ENCODE peak calls at places on chromosome 11, in nine cellular contexts. One of them, this sample, is unnamed.

GRCh38 chr11:103659138-103659734 is 377.2 kb upstream of the DDI1 start:
- DNase-seq in A549: no peak
- DNase-seq in breast epithelium: no peak
- DNase-seq in body of pancreas: no peak
- DNase-seq in HCT116: peak
- DNase-seq in adipocyte: no peak
- DNase-seq in lung: no peak
- DNase-seq in adrenal gland: no peak
- DNase-seq in right cardiac atrium: no peak
- DNase-seq in this sample: no peak

GRCh38 chr11:59923813-59924212 is 14.4 kb upstream of the OOSP1 start:
- DNase-seq in A549: no peak
- DNase-seq in breast epithelium: no peak
- DNase-seq in body of pancreas: no peak
- DNase-seq in HCT116: no peak
- DNase-seq in adipocyte: no peak
- DNase-seq in lung: no peak
- DNase-seq in adrenal gland: no peak
- DNase-seq in right cardiac atrium: no peak
- DNase-seq in this sample: no peak

GRCh38 chr11:27977527-27977926 is 130.4 kb downstream of the KIF18A start:
- DNase-seq in A549: no peak
- DNase-seq in breast epithelium: no peak
- DNase-seq in body of pancreas: no peak
- DNase-seq in HCT116: no peak
- DNase-seq in adipocyte: no peak
- DNase-seq in lung: no peak
- DNase-seq in adrenal gland: no peak
- DNase-seq in right cardiac atrium: no peak
- DNase-seq in this sample: no peak

GRCh38 chr11:134277176-134278001 is 1.2 kb downstream of the GLB1L3 start:
- DNase-seq in A549: no peak
- DNase-seq in breast epithelium: peak
- DNase-seq in body of pancreas: no peak
- DNase-seq in HCT116: no peak
- DNase-seq in adipocyte: peak
- DNase-seq in lung: no peak
- DNase-seq in adrenal gland: peak
- DNase-seq in right cardiac atrium: no peak
- DNase-seq in this sample: no peak

GRCh38 chr11:29781268-29781667 is 235.6 kb downstream of the KCNA4 start:
- DNase-seq in A549: no peak
- DNase-seq in breast epithelium: peak
- DNase-seq in body of pancreas: no peak
- DNase-seq in HCT116: no peak
- DNase-seq in adipocyte: no peak
- DNase-seq in lung: no peak
- DNase-seq in adrenal gland: no peak
- DNase-seq in right cardiac atrium: no peak
- DNase-seq in this sample: no peak

GRCh38 chr11:118233377-118233776 is 8.6 kb upstream of the JAML start:
- DNase-seq in A549: no peak
- DNase-seq in breast epithelium: no peak
- DNase-seq in body of pancreas: no peak
- DNase-seq in HCT116: no peak
- DNase-seq in adipocyte: no peak
- DNase-seq in lung: no peak
- DNase-seq in adrenal gland: no peak
- DNase-seq in right cardiac atrium: no peak
- DNase-seq in this sample: no peak

GRCh38 chr11:128417607-128418324 is 169.6 kb downstream of the ETS1 start:
- DNase-seq in A549: no peak
- DNase-seq in breast epithelium: no peak
- DNase-seq in body of pancreas: no peak
- DNase-seq in HCT116: no peak
- DNase-seq in adipocyte: peak
- DNase-seq in lung: no peak
- DNase-seq in adrenal gland: no peak
- DNase-seq in right cardiac atrium: no peak
- DNase-seq in this sample: peak

GRCh38 chr11:13861411-13861810 is 101.1 kb upstream of the SPON1 start:
- DNase-seq in A549: no peak
- DNase-seq in breast epithelium: no peak
- DNase-seq in body of pancreas: no peak
- DNase-seq in HCT116: no peak
- DNase-seq in adipocyte: no peak
- DNase-seq in lung: no peak
- DNase-seq in adrenal gland: no peak
- DNase-seq in right cardiac atrium: no peak
- DNase-seq in this sample: no peak

GRCh38 chr11:35725880-35726279 is 63.3 kb downstream of the TRIM44 start:
- DNase-seq in A549: no peak
- DNase-seq in breast epithelium: no peak
- DNase-seq in body of pancreas: no peak
- DNase-seq in HCT116: peak
- DNase-seq in adipocyte: no peak
- DNase-seq in lung: no peak
- DNase-seq in adrenal gland: no peak
- DNase-seq in right cardiac atrium: no peak
- DNase-seq in this sample: peak

GRCh38 chr11:13931356-13931755 is 31.2 kb upstream of the SPON1 start:
- DNase-seq in A549: no peak
- DNase-seq in breast epithelium: no peak
- DNase-seq in body of pancreas: no peak
- DNase-seq in HCT116: no peak
- DNase-seq in adipocyte: no peak
- DNase-seq in lung: no peak
- DNase-seq in adrenal gland: no peak
- DNase-seq in right cardiac atrium: no peak
- DNase-seq in this sample: no peak

GRCh38 chr11:83681045-83681781 is 395.0 kb upstream of the CCDC90B start:
- DNase-seq in A549: no peak
- DNase-seq in breast epithelium: no peak
- DNase-seq in body of pancreas: peak
- DNase-seq in HCT116: no peak
- DNase-seq in adipocyte: no peak
- DNase-seq in lung: no peak
- DNase-seq in adrenal gland: no peak
- DNase-seq in right cardiac atrium: no peak
- DNase-seq in this sample: no peak

GRCh38 chr11:134046681-134047449 is 22.0 kb upstream of the JAM3 start:
- DNase-seq in A549: no peak
- DNase-seq in breast epithelium: no peak
- DNase-seq in body of pancreas: no peak
- DNase-seq in HCT116: no peak
- DNase-seq in adipocyte: no peak
- DNase-seq in lung: no peak
- DNase-seq in adrenal gland: no peak
- DNase-seq in right cardiac atrium: no peak
- DNase-seq in this sample: no peak

GRCh38 chr11:112132737-112133136 is 31.2 kb downstream of the IL18 start:
- DNase-seq in A549: no peak
- DNase-seq in breast epithelium: no peak
- DNase-seq in body of pancreas: no peak
- DNase-seq in HCT116: no peak
- DNase-seq in adipocyte: no peak
- DNase-seq in lung: no peak
- DNase-seq in adrenal gland: no peak
- DNase-seq in right cardiac atrium: no peak
- DNase-seq in this sample: no peak

GRCh38 chr11:78349614-78350013 is 68.0 kb downstream of the GAB2 start:
- DNase-seq in A549: no peak
- DNase-seq in breast epithelium: no peak
- DNase-seq in body of pancreas: no peak
- DNase-seq in HCT116: no peak
- DNase-seq in adipocyte: no peak
- DNase-seq in lung: no peak
- DNase-seq in adrenal gland: no peak
- DNase-seq in right cardiac atrium: no peak
- DNase-seq in this sample: no peak

GRCh38 chr11:132158696-132159095 is 788.3 kb downstream of the NTM start:
- DNase-seq in A549: no peak
- DNase-seq in breast epithelium: no peak
- DNase-seq in body of pancreas: no peak
- DNase-seq in HCT116: no peak
- DNase-seq in adipocyte: peak
- DNase-seq in lung: no peak
- DNase-seq in adrenal gland: no peak
- DNase-seq in right cardiac atrium: no peak
- DNase-seq in this sample: no peak

GRCh38 chr11:110311783-110312578 is 15.6 kb upstream of the RDX start:
- DNase-seq in A549: no peak
- DNase-seq in breast epithelium: no peak
- DNase-seq in body of pancreas: no peak
- DNase-seq in HCT116: no peak
- DNase-seq in adipocyte: peak
- DNase-seq in lung: no peak
- DNase-seq in adrenal gland: peak
- DNase-seq in right cardiac atrium: no peak
- DNase-seq in this sample: no peak

GRCh38 chr11:45053736-45054446 is 92.5 kb upstream of the PRDM11 start:
- DNase-seq in A549: no peak
- DNase-seq in breast epithelium: no peak
- DNase-seq in body of pancreas: no peak
- DNase-seq in HCT116: no peak
- DNase-seq in adipocyte: no peak
- DNase-seq in lung: no peak
- DNase-seq in adrenal gland: no peak
- DNase-seq in right cardiac atrium: no peak
- DNase-seq in this sample: no peak
- H3K4me3 ChIP-seq in A549: no peak
- H3K4me3 ChIP-seq in breast epithelium: no peak
- H3K4me3 ChIP-seq in body of pancreas: no peak
- H3K4me3 ChIP-seq in HCT116: no peak
- H3K4me3 ChIP-seq in adipocyte: no peak
- H3K4me3 ChIP-seq in lung: no peak
- H3K4me3 ChIP-seq in adrenal gland: no peak
- H3K4me3 ChIP-seq in right cardiac atrium: no peak
- H3K4me3 ChIP-seq in this sample: no peak

GRCh38 chr11:108223449-108224149 is 732 bp downstream of the ATM start:
- DNase-seq in A549: no peak
- DNase-seq in breast epithelium: no peak
- DNase-seq in body of pancreas: no peak
- DNase-seq in HCT116: no peak
- DNase-seq in adipocyte: peak
- DNase-seq in lung: no peak
- DNase-seq in adrenal gland: no peak
- DNase-seq in right cardiac atrium: no peak
- DNase-seq in this sample: no peak

GRCh38 chr11:108222686-108223448 is at the start of gene ATM:
- DNase-seq in A549: peak
- DNase-seq in breast epithelium: peak
- DNase-seq in body of pancreas: peak
- DNase-seq in HCT116: peak
- DNase-seq in adipocyte: peak
- DNase-seq in lung: peak
- DNase-seq in adrenal gland: peak
- DNase-seq in right cardiac atrium: peak
- DNase-seq in this sample: peak

GRCh38 chr11:108224908-108225786 is 2.3 kb downstream of the ATM start:
- DNase-seq in A549: no peak
- DNase-seq in breast epithelium: no peak
- DNase-seq in body of pancreas: no peak
- DNase-seq in HCT116: no peak
- DNase-seq in adipocyte: peak
- DNase-seq in lung: no peak
- DNase-seq in adrenal gland: no peak
- DNase-seq in right cardiac atrium: no peak
- DNase-seq in this sample: no peak

GRCh38 chr11:108226036-108226435 is 3.2 kb downstream of the ATM start:
- DNase-seq in A549: no peak
- DNase-seq in breast epithelium: no peak
- DNase-seq in body of pancreas: no peak
- DNase-seq in HCT116: no peak
- DNase-seq in adipocyte: no peak
- DNase-seq in lung: no peak
- DNase-seq in adrenal gland: no peak
- DNase-seq in right cardiac atrium: no peak
- DNase-seq in this sample: no peak

GRCh38 chr11:108224366-108224765 is 1.5 kb downstream of the ATM start:
- DNase-seq in A549: no peak
- DNase-seq in breast epithelium: no peak
- DNase-seq in body of pancreas: no peak
- DNase-seq in HCT116: no peak
- DNase-seq in adipocyte: no peak
- DNase-seq in lung: no peak
- DNase-seq in adrenal gland: no peak
- DNase-seq in right cardiac atrium: no peak
- DNase-seq in this sample: no peak
- H3K4me3 ChIP-seq in A549: peak
- H3K4me3 ChIP-seq in breast epithelium: peak
- H3K4me3 ChIP-seq in body of pancreas: peak
- H3K4me3 ChIP-seq in HCT116: peak
- H3K4me3 ChIP-seq in adipocyte: peak
- H3K4me3 ChIP-seq in lung: no peak
- H3K4me3 ChIP-seq in adrenal gland: peak
- H3K4me3 ChIP-seq in right cardiac atrium: peak
- H3K4me3 ChIP-seq in this sample: peak

GRCh38 chr11:909406-909805 is 1.2 kb downstream of the CHID1 start:
- DNase-seq in A549: no peak
- DNase-seq in breast epithelium: no peak
- DNase-seq in body of pancreas: no peak
- DNase-seq in HCT116: no peak
- DNase-seq in adipocyte: no peak
- DNase-seq in lung: no peak
- DNase-seq in adrenal gland: no peak
- DNase-seq in right cardiac atrium: no peak
- DNase-seq in this sample: no peak
- H3K4me3 ChIP-seq in A549: peak
- H3K4me3 ChIP-seq in breast epithelium: no peak
- H3K4me3 ChIP-seq in body of pancreas: no peak
- H3K4me3 ChIP-seq in HCT116: peak
- H3K4me3 ChIP-seq in adipocyte: peak
- H3K4me3 ChIP-seq in lung: no peak
- H3K4me3 ChIP-seq in adrenal gland: no peak
- H3K4me3 ChIP-seq in right cardiac atrium: no peak
- H3K4me3 ChIP-seq in this sample: peak

DNA sequence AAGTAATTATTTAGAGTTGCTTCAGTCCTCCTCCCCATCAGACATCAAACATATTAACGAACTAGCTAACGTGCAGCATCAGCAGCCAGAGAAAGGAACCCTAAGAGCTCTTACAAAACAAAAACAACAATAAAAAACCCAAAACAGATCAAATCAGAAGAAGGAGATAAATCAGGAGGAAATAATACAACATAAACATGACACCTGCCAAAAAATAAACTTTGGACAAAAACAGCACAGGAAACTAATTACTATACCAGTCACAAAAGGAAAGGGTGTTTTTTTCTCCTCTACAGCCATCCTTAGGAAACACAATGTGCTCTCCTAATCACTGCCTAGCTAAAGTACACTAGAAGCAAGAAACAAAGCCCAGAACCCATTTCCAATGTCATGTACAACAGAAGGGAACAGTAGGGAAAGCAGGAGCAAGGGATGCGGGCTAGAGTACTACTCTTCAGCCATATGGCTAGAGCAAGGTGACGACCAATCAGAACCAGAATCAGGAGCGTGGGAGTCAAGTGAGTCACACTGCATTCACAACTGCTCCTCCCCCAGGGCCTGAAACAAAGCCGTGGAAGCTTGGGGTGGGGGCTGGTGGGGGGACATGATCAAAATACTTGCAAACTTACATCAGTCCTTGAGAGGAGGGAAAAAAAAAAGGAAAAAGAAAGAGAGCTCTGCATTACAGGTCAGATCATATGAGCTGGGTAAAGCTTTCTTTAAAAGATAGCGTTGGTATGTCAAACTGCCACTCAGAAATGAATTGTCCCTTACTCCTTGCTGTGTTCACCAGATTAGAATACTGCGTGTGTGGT is 60.4 kb downstream of the LARGE2 start:
- DNase-seq in A549: no peak
- DNase-seq in breast epithelium: no peak
- DNase-seq in body of pancreas: peak
- DNase-seq in HCT116: peak
- DNase-seq in adipocyte: peak
- DNase-seq in lung: no peak
- DNase-seq in adrenal gland: peak
- DNase-seq in right cardiac atrium: peak
- DNase-seq in this sample: peak
- H3K4me3 ChIP-seq in A549: no peak
- H3K4me3 ChIP-seq in breast epithelium: no peak
- H3K4me3 ChIP-seq in body of pancreas: no peak
- H3K4me3 ChIP-seq in HCT116: peak
- H3K4me3 ChIP-seq in adipocyte: no peak
- H3K4me3 ChIP-seq in lung: no peak
- H3K4me3 ChIP-seq in adrenal gland: no peak
- H3K4me3 ChIP-seq in right cardiac atrium: no peak
- H3K4me3 ChIP-seq in this sample: no peak

This sample was measured in HFF-Myc.